ENCODE peak calls at places on chromosomes 16 and 17, in four cellular contexts. P, T, D and Y are unnamed samples.
A peak's percentile ranks its signal among the peaks of the same experiment; 100 is the strongest.

GRCh38 chr17:66580178-66580577 is 254.7 kb upstream of the CACNG5 start:
- DNase-seq in P (peak; percentile 25), T (peak; percentile 30), D (no peak), Y (no peak)

GRCh38 chr17:33521784-33522183 is 228.7 kb upstream of the ASIC2 start:
- DNase-seq in P (peak; percentile 5), T (no peak), D (no peak), Y (no peak)

GRCh38 chr17:2190014-2190413 is 113.6 kb downstream of the SMG6 start:
- DNase-seq in D (no peak), T (peak; percentile 18), P (no peak), Y (no peak)

GRCh38 chr16:56191807-56192643 is 736 bp downstream of the GNAO1 start:
- DNase-seq in T (no peak), P (no peak), D (no peak), Y (no peak)

GRCh38 chr17:48148029-48148759 is 40.6 kb downstream of the SNX11 start:
- DNase-seq in P (no peak), T (no peak), D (no peak), Y (no peak)

GRCh38 chr16:4344659-4345438 is 6.3 kb downstream of the PAM16 start:
- DNase-seq in D (no peak), P (no peak), T (no peak), Y (peak; percentile 53)

GRCh38 chr17:2138768-2139167 is 83.9 kb downstream of the HIC1 start:
- DNase-seq in D (peak; percentile 68), T (peak; percentile 31), P (peak; percentile 64), Y (peak; percentile 76)

GRCh38 chr17:40086150-40087044 is 14.0 kb downstream of the NR1D1 start:
- DNase-seq in D (no peak), T (peak; percentile 69), P (no peak), Y (peak; percentile 63)

GRCh38 chr17:58329035-58329807 is 626 bp upstream of the TSPOAP1 start:
- DNase-seq in P (no peak), T (peak; percentile 53), D (no peak), Y (no peak)

GRCh38 chr16:77816293-77816692 is 27.9 kb downstream of the VAT1L start:
- DNase-seq in T (no peak), D (no peak), P (no peak), Y (peak; percentile 20)

GRCh38 chr17:7798839-7799238 is 35.2 kb upstream of the KDM6B start:
- DNase-seq in D (no peak), T (no peak), P (no peak), Y (no peak)

GRCh38 chr17:5821813-5822212 is 237.5 kb upstream of the NLRP1 start:
- DNase-seq in P (no peak), D (no peak), T (no peak), Y (no peak)

GRCh38 chr16:80527297-80527696 is 13.5 kb upstream of the DYNLRB2 start:
- DNase-seq in D (no peak), P (peak; percentile 11), T (peak; percentile 12), Y (no peak)

GRCh38 chr17:67525239-67526135 is 148.4 kb downstream of the PITPNC1 start:
- DNase-seq in T (no peak), P (no peak), D (no peak), Y (no peak)

GRCh38 chr17:42361781-42362186 is 26.5 kb downstream of the STAT3 start:
- DNase-seq in T (peak; percentile 31), P (no peak), D (no peak), Y (no peak)

GRCh38 chr17:9284884-9285283 is 263.6 kb downstream of the NTN1 start:
- DNase-seq in D (no peak), T (no peak), P (no peak), Y (no peak)

GRCh38 chr17:61447358-61447757 is 4.9 kb upstream of the TBX4 start:
- DNase-seq in D (no peak), P (no peak), T (no peak), Y (no peak)

GRCh38 chr17:33680479-33680878 is 387.4 kb upstream of the ASIC2 start:
- DNase-seq in P (no peak), T (no peak), D (no peak), Y (no peak)

GRCh38 chr17:1783834-1784611 is 22.2 kb downstream of the SERPINF1 start:
- DNase-seq in T (peak; percentile 74), D (no peak), P (no peak), Y (peak; percentile 90)

GRCh38 chr16:30893082-30893743 is 664 bp downstream of the BCL7C start:
- DNase-seq in D (no peak), T (no peak), P (no peak), Y (peak; percentile 26)

DNA sequence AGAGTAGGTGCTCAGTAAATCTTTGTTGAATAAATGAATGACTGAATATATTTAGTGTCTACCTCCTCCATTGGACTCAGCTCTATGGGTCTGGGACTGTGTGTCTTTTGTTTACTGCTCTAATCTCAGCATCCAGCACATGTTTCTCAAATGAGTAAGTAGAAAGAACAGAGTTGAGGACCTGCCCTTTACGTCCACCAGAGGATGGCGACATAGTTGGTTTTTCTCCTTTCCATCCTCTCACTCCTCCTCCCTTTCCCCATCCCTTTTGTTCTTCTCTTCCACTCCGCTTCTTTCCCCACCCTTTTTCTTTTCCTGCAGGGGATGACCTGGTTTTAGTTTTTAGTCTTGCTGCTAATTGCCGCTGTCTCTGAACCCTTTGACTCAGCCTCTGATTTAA is 12.1 kb upstream of the CHP2 start:
- DNase-seq in P (no peak), D (no peak), T (no peak), Y (no peak)
- TF ChIP-seq CTCF in P (no peak), D (no peak), T (peak; percentile 34), Y (no peak)

GRCh38 chr17:38748329-38749221 is at the start of gene PCGF2:
- DNase-seq in P (peak; percentile 77), T (peak; percentile 88), D (peak; percentile 91), Y (peak; percentile 99)

GRCh38 chr17:38746893-38747384 is 1.2 kb downstream of the PCGF2 start:
- DNase-seq in D (no peak), P (no peak), T (no peak), Y (peak; percentile 29)

GRCh38 chr17:38746004-38746892 is 1.9 kb downstream of the PCGF2 start:
- DNase-seq in T (no peak), P (no peak), D (no peak), Y (no peak)

GRCh38 chr17:38749222-38750043 is 1.3 kb upstream of the PCGF2 start:
- DNase-seq in P (peak; percentile 88), D (peak; percentile 89), T (peak; percentile 84), Y (peak; percentile 96)

DNA sequence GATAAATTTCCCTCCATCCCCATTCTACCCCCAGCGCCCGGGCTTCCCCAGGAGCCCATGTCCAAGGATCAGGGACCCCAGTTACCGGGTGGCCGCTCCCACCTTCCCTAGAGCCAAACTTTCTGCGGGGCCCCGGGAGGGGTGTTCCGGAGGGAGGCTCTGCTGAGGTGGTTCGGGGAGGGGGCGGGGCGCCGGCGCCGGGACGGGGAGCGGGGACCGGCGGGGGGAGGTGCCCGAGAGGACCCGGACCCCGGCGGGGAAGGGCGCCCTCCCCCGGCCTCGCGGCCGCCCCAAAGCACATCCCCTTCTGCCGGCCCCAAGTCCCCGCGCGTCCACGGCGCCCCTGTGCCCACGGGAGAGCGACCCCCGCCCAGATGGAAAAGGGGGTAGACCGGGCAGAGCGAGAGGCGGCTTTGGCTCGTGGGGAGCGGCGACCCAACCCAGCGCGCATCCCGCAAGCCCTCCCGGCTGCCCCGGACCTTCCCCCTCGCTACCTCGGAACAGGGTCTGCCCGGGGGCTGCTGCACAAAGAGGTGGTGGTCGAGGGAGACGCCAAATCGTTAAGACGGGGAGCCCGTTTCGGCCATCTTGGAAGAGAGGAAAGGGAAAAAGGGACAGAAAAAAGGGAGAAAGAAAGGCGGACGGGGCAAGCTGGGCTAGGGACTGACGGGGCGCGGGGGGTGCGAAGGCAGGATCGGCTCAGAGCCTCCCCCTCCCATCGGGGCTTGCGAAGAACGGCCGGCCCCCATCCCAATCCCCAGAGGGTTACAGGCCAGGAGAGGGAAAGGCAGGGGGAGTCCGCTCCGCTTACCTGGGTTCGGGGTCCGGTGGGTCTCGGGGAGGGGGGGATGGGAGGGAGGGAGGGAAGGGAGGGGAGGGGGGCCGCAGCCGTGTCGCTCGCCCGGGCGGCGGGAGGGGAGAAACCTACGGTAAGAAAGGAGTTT is 479 bp downstream of the PCGF2 start:
- DNase-seq in P (no peak), D (no peak), T (peak; percentile 57), Y (peak; percentile 73)
- H3K4me1 ChIP-seq in P (peaks cover 27% of the 10 kb centered on the region), D (peaks cover 5% of the 10 kb centered on the region), T (peaks cover 18% of the 10 kb centered on the region), Y (peaks cover 49% of the 10 kb centered on the region)

GRCh38 chr17:37735165-37735564 is 9.7 kb downstream of the HNF1B start:
- DNase-seq in T (no peak), D (no peak), P (no peak), Y (no peak)

GRCh38 chr17:37740861-37741260 is 4.0 kb downstream of the HNF1B start:
- DNase-seq in T (no peak), D (no peak), P (no peak), Y (no peak)

GRCh38 chr17:37736428-37736827 is 8.4 kb downstream of the HNF1B start:
- DNase-seq in T (no peak), D (no peak), P (no peak), Y (no peak)

GRCh38 chr17:37737971-37738370 is 6.9 kb downstream of the HNF1B start:
- DNase-seq in T (no peak), D (no peak), P (no peak), Y (no peak)

DNA sequence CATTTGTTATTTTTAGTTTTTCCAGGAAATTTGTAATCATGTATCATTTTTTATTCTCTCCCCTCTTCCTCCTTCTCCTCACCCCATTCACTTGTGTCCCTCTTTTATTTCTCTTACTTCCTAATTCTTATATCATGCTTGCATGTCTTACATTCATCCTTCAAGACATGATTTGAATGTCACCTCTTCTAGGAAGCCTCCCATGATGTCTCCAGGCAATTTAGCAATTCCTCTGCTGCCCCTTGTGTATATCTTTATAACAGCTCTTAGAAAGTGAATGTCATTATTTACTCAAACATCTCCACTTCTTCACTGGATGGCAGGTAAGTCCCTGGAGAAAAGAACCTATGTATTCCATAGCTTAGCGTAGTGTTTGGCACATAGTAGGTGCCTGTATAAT is 7.8 kb downstream of the HNF1B start:
- DNase-seq in T (no peak), D (no peak), P (no peak), Y (no peak)
- TF ChIP-seq CTCF in T (no peak), D (no peak), P (peak; percentile 50), Y (no peak)

GRCh38 chr17:31738488-31738887 is 120.6 kb downstream of the COPRS start:
- DNase-seq in D (no peak), T (no peak), P (no peak), Y (no peak)

GRCh38 chr17:31741371-31741770 is 117.7 kb downstream of the COPRS start:
- DNase-seq in D (no peak), P (no peak), T (no peak), Y (no peak)

GRCh38 chr17:31738067-31738466 is 121.0 kb downstream of the COPRS start:
- DNase-seq in D (no peak), P (no peak), T (no peak), Y (no peak)

GRCh38 chr17:31740611-31741082 is 118.4 kb downstream of the COPRS start:
- DNase-seq in D (no peak), P (no peak), T (no peak), Y (no peak)

DNA sequence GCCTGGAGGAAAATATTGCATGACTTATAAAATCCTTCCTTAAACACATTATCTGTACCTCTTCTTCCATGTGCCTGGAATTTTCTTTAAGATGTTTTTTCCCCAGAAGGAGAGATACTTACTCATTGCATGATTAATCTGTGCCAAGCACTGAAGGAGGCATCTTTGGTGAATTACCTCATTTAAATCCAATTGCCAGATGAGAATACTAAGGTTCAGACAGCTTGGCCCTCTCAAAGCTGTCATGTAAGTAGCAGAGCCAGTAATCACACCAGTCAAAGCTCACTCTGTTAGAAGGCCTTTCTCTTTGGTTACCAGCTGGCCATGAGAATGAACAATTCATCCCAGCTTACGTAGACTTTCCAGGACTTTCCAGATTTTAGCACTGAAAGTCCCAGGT is 119.7 kb downstream of the COPRS start:
- DNase-seq in D (no peak), T (no peak), P (no peak), Y (no peak)
- H3K4me1 ChIP-seq in D (no peaks in the 10 kb centered on the region), T (peaks cover 9% of the 10 kb centered on the region), P (no peaks in the 10 kb centered on the region), Y (no peaks in the 10 kb centered on the region)